ENCODE peak calls at places on chromosomes 7 and 10, in ten cellular contexts. H is HuH-7.5; T is left cardiac atrium; R is HT1080; Z is A549; Y is gastrocnemius medialis; L is GM12865; F is stimulated activated CD8-positive, alpha-beta memory T cell treated with anti-CD3 and anti-CD28 coated beads, Interleukin-12 subunit alpha, Interleukin-12 subunit beta, amount 100 ng/mL, for 1 hour; I is occipital lobe; X is SW 1271. N is an unnamed sample.

GRCh38 chr10:46077141-46077554 is 31.1 kb upstream of the MSMB start:
- DNase-seq in H (no peak), T (no peak), R (no peak), Z (no peak), Y (no peak), L (no peak), F (no peak), I (no peak), X (no peak), N (no peak)

GRCh38 chr7:92740713-92741126 is 95.7 kb downstream of the CDK6 start:
- DNase-seq in H (no peak), T (no peak), R (peak; percentile 80), Z (no peak), Y (no peak), L (no peak), F (no peak), I (no peak), X (peak; percentile 72), N (no peak)

GRCh38 chr10:11610855-11611247 is 599 bp downstream of the USP6NL start:
- DNase-seq in H (no peak), T (peak; percentile 57), R (peak; percentile 22), Z (peak; percentile 25), Y (no peak), L (peak; percentile 61), F (no peak), I (no peak), X (no peak), N (peak; percentile 67)

GRCh38 chr10:22459496-22459895 is 114.2 kb downstream of the SPAG6 start:
- DNase-seq in H (no peak), T (no peak), R (no peak), Z (no peak), Y (no peak), L (peak; percentile 52), F (no peak), I (no peak), X (no peak), N (no peak)

GRCh38 chr7:64098-64521 is 128.3 kb upstream of the FAM20C start:
- DNase-seq in H (no peak), T (peak; percentile 64), R (peak; percentile 66), Z (peak; percentile 18), Y (no peak), L (peak; percentile 13), F (no peak), I (peak; percentile 65), X (peak; percentile 26), N (peak; percentile 9)

GRCh38 chr10:75974080-75974479 is 542.7 kb downstream of the LRMDA start:
- DNase-seq in H (no peak), T (no peak), R (peak; percentile 35), Z (no peak), Y (no peak), L (no peak), F (no peak), I (no peak), X (no peak), N (no peak)

GRCh38 chr10:70232155-70232858 is 922 bp downstream of the PPA1 start:
- DNase-seq in H (peak; percentile 55), T (peak; percentile 43), R (peak; percentile 56), Z (peak; percentile 36), Y (no peak), L (peak; percentile 42), F (no peak), I (no peak), X (no peak), N (peak; percentile 62)

GRCh38 chr7:68700414-68700813 is 897.9 kb upstream of the AUTS2 start:
- DNase-seq in H (no peak), T (no peak), R (no peak), Z (no peak), Y (peak; percentile 12), L (no peak), F (no peak), I (no peak), X (no peak), N (no peak)

N was measured in erythroblast.